ENCODE peak calls at places on chromosome 6, in five cellular contexts. M is SK-N-SH, E is H1, L is K562, W is HepG2. D is an unnamed sample.

GRCh38 chr6:68575765-68576439 is 59.2 kb upstream of the ADGRB3 start:
- DNase-seq in M (no peak), E (no peak), L (peak), W (no peak), D (no peak)

GRCh38 chr6:150937126-150937906 is 71.8 kb downstream of the MTHFD1L start:
- DNase-seq in M (no peak), E (no peak), L (no peak), W (no peak), D (no peak)

GRCh38 chr6:75130784-75131183 is 75.1 kb downstream of the COL12A1 start:
- DNase-seq in M (no peak), E (no peak), L (no peak), W (no peak), D (no peak)

GRCh38 chr6:107443904-107444267 is 15.5 kb downstream of the PDSS2 start:
- DNase-seq in M (no peak), E (no peak), L (no peak), W (no peak), D (no peak)

GRCh38 chr6:170073846-170074245 is 217.0 kb downstream of the DLL1 start:
- DNase-seq in M (no peak), E (no peak), L (no peak), W (no peak), D (no peak)

GRCh38 chr6:53300656-53301551 is 47.8 kb downstream of the ELOVL5 start:
- DNase-seq in M (no peak), E (no peak), L (no peak), W (peak), D (no peak)

GRCh38 chr6:107784669-107785068 is 39.4 kb downstream of the SCML4 start:
- DNase-seq in M (no peak), E (no peak), L (peak), W (no peak), D (no peak)

GRCh38 chr6:6560909-6561308 is 27.6 kb upstream of the LY86 start:
- DNase-seq in M (no peak), E (no peak), L (no peak), W (no peak), D (no peak)

GRCh38 chr6:38212579-38212978 is 393.1 kb downstream of the ZFAND3 start:
- DNase-seq in M (no peak), E (peak), L (no peak), W (no peak), D (no peak)

GRCh38 chr6:137926207-137926731 is 59.2 kb downstream of the TNFAIP3 start:
- DNase-seq in M (no peak), E (peak), L (peak), W (no peak), D (no peak)

GRCh38 chr6:85347787-85348186 is 102.1 kb upstream of the NT5E start:
- DNase-seq in M (no peak), E (no peak), L (no peak), W (no peak), D (no peak)

GRCh38 chr6:12331474-12331873 is 41.3 kb downstream of the EDN1 start:
- DNase-seq in M (peak), E (no peak), L (no peak), W (peak), D (no peak)

GRCh38 chr6:142842423-142843261 is 102.3 kb downstream of the HIVEP2 start:
- DNase-seq in M (peak), E (no peak), L (no peak), W (peak), D (peak)

GRCh38 chr6:54283877-54284860 is 24.1 kb upstream of the TINAG start:
- DNase-seq in M (no peak), E (no peak), L (no peak), W (no peak), D (no peak)

GRCh38 chr6:169326067-169326799 is 72.6 kb upstream of the THBS2 start:
- DNase-seq in M (peak), E (peak), L (peak), W (peak), D (no peak)

GRCh38 chr6:71965404-71965803 is 79.1 kb downstream of the RIMS1 start:
- DNase-seq in M (no peak), E (no peak), L (no peak), W (no peak), D (no peak)

GRCh38 chr6:28811873-28812272 is 111.9 kb downstream of the TRIM27 start:
- DNase-seq in M (no peak), E (no peak), L (peak), W (peak), D (no peak)

GRCh38 chr6:252775-253526 is 39.3 kb upstream of the DUSP22 start:
- DNase-seq in M (no peak), E (no peak), L (no peak), W (no peak), D (peak)

GRCh38 chr6:112149719-112150263 is 62.4 kb downstream of the FAM229B start:
- DNase-seq in M (peak), E (no peak), L (no peak), W (no peak), D (no peak)

GRCh38 chr6:12033770-12034169 is 21.7 kb downstream of the HIVEP1 start:
- DNase-seq in M (no peak), E (no peak), L (no peak), W (no peak), D (no peak)

GRCh38 chr6:109910571-109910970 is 67.5 kb upstream of the GPR6 start:
- DNase-seq in M (no peak), E (no peak), L (no peak), W (no peak), D (no peak)

GRCh38 chr6:109916759-109917158 is 61.4 kb upstream of the GPR6 start:
- DNase-seq in M (no peak), E (no peak), L (no peak), W (no peak), D (no peak)

GRCh38 chr6:109912136-109912535 is 66.0 kb upstream of the GPR6 start:
- DNase-seq in M (no peak), E (no peak), L (peak), W (no peak), D (no peak)
- TF ChIP-seq EP300 in M (no peak), E (no peak), L (no peak), W (no peak), D (no peak)

DNA sequence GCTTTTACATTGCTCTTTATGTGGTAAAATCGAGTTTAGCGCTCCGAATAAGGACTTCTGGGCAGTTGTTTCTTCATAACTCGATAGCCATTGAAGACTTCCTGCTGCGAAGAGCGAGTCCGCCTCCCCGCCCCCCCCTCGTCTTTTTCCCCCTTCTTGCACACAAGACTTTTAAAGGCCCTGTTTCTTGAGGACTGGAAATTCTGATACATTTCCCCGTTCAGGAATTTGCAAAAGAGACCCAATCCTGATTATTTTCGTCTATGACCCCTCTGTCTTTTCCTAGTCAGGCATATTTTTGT is 1.6 kb upstream of the CITED2 start:
- DNase-seq in M (no peak), E (no peak), L (peak), W (no peak), D (peak)
- TF ChIP-seq JUND in M (no peak), E (no peak), L (no peak), W (no peak), D (no peak)

DNA sequence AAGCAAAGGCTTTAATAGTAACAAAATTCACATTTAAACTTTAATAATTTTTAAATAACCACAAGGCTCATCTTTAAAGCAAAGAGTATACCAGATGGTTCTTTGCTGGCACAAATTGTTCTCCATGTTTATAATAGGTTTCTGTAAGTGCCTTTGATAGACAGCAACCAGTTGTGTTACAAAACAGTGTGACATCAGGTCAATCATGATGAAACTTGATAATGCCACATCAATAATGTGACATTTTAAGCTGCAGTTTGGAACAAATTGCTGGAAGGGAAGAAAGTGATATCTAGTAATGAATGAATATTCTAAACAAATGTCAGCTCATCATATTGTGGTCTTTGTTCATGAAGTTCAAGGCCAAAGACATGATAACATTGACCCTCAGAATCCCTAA is 87.5 kb upstream of the MEI4 start:
- DNase-seq in M (no peak), E (no peak), L (no peak), W (no peak), D (no peak)
- TF ChIP-seq EP300 in M (no peak), E (no peak), L (no peak), W (no peak), D (no peak)

GRCh38 chr6:47146426-47147174 is 104.5 kb upstream of the ADGRF1 start:
- DNase-seq in M (no peak), E (no peak), L (no peak), W (no peak), D (no peak)
- TF ChIP-seq JUND in M (no peak), E (no peak), L (no peak), W (no peak), D (no peak)

GRCh38 chr6:4394786-4395185 is 259.4 kb upstream of the ECI2 start:
- DNase-seq in M (no peak), E (no peak), L (no peak), W (no peak), D (no peak)
- TF ChIP-seq EP300 in M (no peak), E (no peak), L (no peak), W (no peak), D (no peak)

GRCh38 chr6:43702522-43703440 is 15.2 kb upstream of the MRPS18A start:
- DNase-seq in M (no peak), E (peak), L (peak), W (peak), D (no peak)
- TF ChIP-seq JUND in M (no peak), E (peak), L (peak), W (no peak), D (no peak)

DNA sequence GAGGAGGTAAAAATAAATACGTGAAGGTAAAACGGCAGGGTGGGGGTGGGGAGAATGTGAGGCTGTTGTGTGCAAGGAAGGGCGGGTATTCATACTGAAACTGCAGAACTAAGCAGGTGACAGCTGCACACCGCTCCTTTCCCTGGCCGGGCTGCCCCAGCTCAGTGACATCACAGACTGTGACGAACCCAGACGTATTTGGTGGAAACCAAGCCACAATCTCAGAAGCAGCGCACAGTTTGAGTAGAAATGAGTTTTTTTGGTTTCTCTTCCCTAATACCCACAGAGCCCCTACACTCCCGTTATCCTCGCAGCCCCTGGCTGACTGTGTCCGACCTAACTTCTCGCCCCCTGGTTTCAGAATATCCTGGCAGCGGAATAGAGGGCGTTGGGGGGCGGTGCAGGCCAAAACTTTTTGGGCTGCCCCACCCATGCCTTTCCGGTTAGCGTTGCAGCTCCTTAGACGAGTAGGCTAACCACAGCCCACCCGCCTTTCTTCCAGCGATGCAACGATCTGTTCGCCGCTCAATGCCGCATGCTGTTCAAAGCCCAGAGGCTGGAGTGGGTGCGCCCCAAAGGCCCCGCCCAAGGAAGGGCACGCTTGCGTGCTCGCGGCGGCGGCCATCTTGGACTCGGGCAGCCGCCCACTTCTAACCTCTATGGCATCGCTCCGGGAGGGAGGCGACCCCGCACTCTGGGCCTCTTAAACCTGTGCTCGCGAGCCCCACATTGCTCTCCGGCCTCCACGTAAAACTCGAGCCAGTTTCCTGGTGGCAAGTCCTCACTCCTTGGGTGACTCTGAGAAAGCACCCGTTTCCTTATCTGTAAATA is 9.1 kb downstream of the BAK1 start:
- DNase-seq in M (peak), E (no peak), L (peak), W (peak), D (peak)
- TF ChIP-seq EP300 in M (no peak), E (no peak), L (no peak), W (no peak), D (peak)